ENCODE peak calls at places on chromosomes 16 and 17, in nine cellular contexts. One of them, this sample, is unnamed.

GRCh38 chr17:81398855-81399451 is 3.7 kb downstream of the BAHCC1 start:
- DNase-seq in DND-41: peak; percentile 12
- DNase-seq in lower leg skin: no peak
- DNase-seq in AG09309: no peak
- DNase-seq in A549: no peak
- DNase-seq in thoracic aorta: no peak
- DNase-seq in HFFc6: no peak
- DNase-seq in progenitor cell of endocrine pancreas: no peak
- DNase-seq in body of pancreas: no peak
- DNase-seq in this sample: no peak

GRCh38 chr16:12252616-12253015 is 276.1 kb downstream of the SNX29 start:
- DNase-seq in HFFc6: no peak
- DNase-seq in thoracic aorta: no peak
- DNase-seq in body of pancreas: no peak
- DNase-seq in lower leg skin: no peak
- DNase-seq in AG09309: no peak
- DNase-seq in progenitor cell of endocrine pancreas: no peak
- DNase-seq in A549: no peak
- DNase-seq in DND-41: no peak
- DNase-seq in this sample: no peak

GRCh38 chr16:7772722-7773121 is 440.1 kb downstream of the RBFOX1 start:
- DNase-seq in progenitor cell of endocrine pancreas: no peak
- DNase-seq in A549: no peak
- DNase-seq in DND-41: no peak
- DNase-seq in body of pancreas: no peak
- DNase-seq in lower leg skin: no peak
- DNase-seq in thoracic aorta: no peak
- DNase-seq in HFFc6: no peak
- DNase-seq in AG09309: no peak
- DNase-seq in this sample: no peak

GRCh38 chr17:82213251-82214011 is 789 bp upstream of the CCDC57 start:
- DNase-seq in AG09309: no peak
- DNase-seq in body of pancreas: peak; percentile 36
- DNase-seq in HFFc6: peak; percentile 80
- DNase-seq in A549: peak; percentile 97
- DNase-seq in DND-41: no peak
- DNase-seq in lower leg skin: no peak
- DNase-seq in progenitor cell of endocrine pancreas: no peak
- DNase-seq in thoracic aorta: no peak
- DNase-seq in this sample: peak; percentile 38

GRCh38 chr17:2798679-2799078 is 2.4 kb downstream of the RAP1GAP2 start:
- DNase-seq in body of pancreas: no peak
- DNase-seq in progenitor cell of endocrine pancreas: no peak
- DNase-seq in DND-41: no peak
- DNase-seq in thoracic aorta: no peak
- DNase-seq in lower leg skin: no peak
- DNase-seq in HFFc6: no peak
- DNase-seq in AG09309: no peak
- DNase-seq in A549: no peak
- DNase-seq in this sample: no peak

GRCh38 chr17:65723356-65723928 is 162.0 kb upstream of the AXIN2 start:
- DNase-seq in lower leg skin: no peak
- DNase-seq in body of pancreas: no peak
- DNase-seq in A549: no peak
- DNase-seq in AG09309: no peak
- DNase-seq in progenitor cell of endocrine pancreas: no peak
- DNase-seq in thoracic aorta: no peak
- DNase-seq in DND-41: no peak
- DNase-seq in HFFc6: peak; percentile 3
- DNase-seq in this sample: no peak

GRCh38 chr16:4373356-4373908 is 1.8 kb downstream of the VASN start:
- DNase-seq in progenitor cell of endocrine pancreas: no peak
- DNase-seq in A549: no peak
- DNase-seq in body of pancreas: no peak
- DNase-seq in HFFc6: no peak
- DNase-seq in AG09309: no peak
- DNase-seq in lower leg skin: no peak
- DNase-seq in thoracic aorta: no peak
- DNase-seq in DND-41: no peak
- DNase-seq in this sample: no peak

GRCh38 chr17:57940217-57940616 is 15.0 kb downstream of the CUEDC1 start:
- DNase-seq in A549: no peak
- DNase-seq in DND-41: no peak
- DNase-seq in body of pancreas: peak; percentile 48
- DNase-seq in progenitor cell of endocrine pancreas: no peak
- DNase-seq in thoracic aorta: no peak
- DNase-seq in HFFc6: no peak
- DNase-seq in lower leg skin: no peak
- DNase-seq in AG09309: no peak
- DNase-seq in this sample: no peak

GRCh38 chr17:68197997-68198930 is 49.6 kb upstream of the AMZ2 start:
- DNase-seq in A549: peak; percentile 24
- DNase-seq in progenitor cell of endocrine pancreas: no peak
- DNase-seq in DND-41: no peak
- DNase-seq in thoracic aorta: no peak
- DNase-seq in body of pancreas: no peak
- DNase-seq in lower leg skin: no peak
- DNase-seq in AG09309: no peak
- DNase-seq in HFFc6: no peak
- DNase-seq in this sample: no peak

GRCh38 chr16:23423496-23424049 is 29.4 kb downstream of the COG7 start:
- DNase-seq in body of pancreas: peak; percentile 87
- DNase-seq in lower leg skin: peak; percentile 90
- DNase-seq in AG09309: peak; percentile 93
- DNase-seq in HFFc6: peak; percentile 95
- DNase-seq in progenitor cell of endocrine pancreas: no peak
- DNase-seq in thoracic aorta: peak; percentile 82
- DNase-seq in A549: peak; percentile 60
- DNase-seq in DND-41: no peak
- DNase-seq in this sample: no peak

GRCh38 chr16:56301391-56301850 is 110.1 kb downstream of the GNAO1 start:
- DNase-seq in lower leg skin: no peak
- DNase-seq in HFFc6: no peak
- DNase-seq in AG09309: peak; percentile 13
- DNase-seq in progenitor cell of endocrine pancreas: no peak
- DNase-seq in thoracic aorta: no peak
- DNase-seq in body of pancreas: no peak
- DNase-seq in DND-41: no peak
- DNase-seq in A549: no peak
- DNase-seq in this sample: no peak

GRCh38 chr17:21502301-21502700 is 126.1 kb downstream of the KCNJ12 start:
- DNase-seq in DND-41: no peak
- DNase-seq in A549: no peak
- DNase-seq in lower leg skin: no peak
- DNase-seq in progenitor cell of endocrine pancreas: no peak
- DNase-seq in HFFc6: no peak
- DNase-seq in body of pancreas: no peak
- DNase-seq in AG09309: no peak
- DNase-seq in thoracic aorta: no peak
- DNase-seq in this sample: no peak

GRCh38 chr17:17645961-17646360 is 35.3 kb upstream of the RAI1 start:
- DNase-seq in thoracic aorta: no peak
- DNase-seq in progenitor cell of endocrine pancreas: no peak
- DNase-seq in A549: no peak
- DNase-seq in DND-41: no peak
- DNase-seq in AG09309: no peak
- DNase-seq in HFFc6: no peak
- DNase-seq in body of pancreas: no peak
- DNase-seq in lower leg skin: no peak
- DNase-seq in this sample: no peak

DNA sequence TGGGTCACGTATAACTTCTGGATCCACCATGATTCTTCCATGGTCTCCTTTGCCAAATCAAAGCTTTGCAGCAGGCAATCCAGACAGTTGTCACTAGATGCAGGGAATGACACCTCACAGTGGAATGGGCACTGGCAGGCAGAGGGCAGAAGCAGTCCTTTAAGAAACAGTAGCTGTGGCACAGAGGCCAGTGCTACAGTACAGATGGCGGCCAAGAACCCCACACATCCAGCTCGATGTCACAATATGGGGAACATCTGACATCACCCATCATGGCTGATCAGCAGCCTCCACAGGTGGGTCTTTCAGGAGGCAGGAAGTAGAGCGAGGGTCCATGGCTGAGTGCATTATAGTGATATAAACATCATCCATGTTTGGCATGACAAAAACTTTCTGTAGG is 18.8 kb upstream of the ERN1 start:
- DNase-seq in HFFc6: peak; percentile 12
- DNase-seq in DND-41: peak; percentile 19
- DNase-seq in lower leg skin: no peak
- DNase-seq in progenitor cell of endocrine pancreas: no peak
- DNase-seq in thoracic aorta: no peak
- DNase-seq in AG09309: no peak
- DNase-seq in body of pancreas: peak; percentile 42
- DNase-seq in A549: no peak
- DNase-seq in this sample: no peak
- TF ChIP-seq CTCF in HFFc6: no peak
- TF ChIP-seq CTCF in DND-41: peak; percentile 28
- TF ChIP-seq CTCF in lower leg skin: no peak
- TF ChIP-seq CTCF in progenitor cell of endocrine pancreas: no peak
- TF ChIP-seq CTCF in thoracic aorta: no peak
- TF ChIP-seq CTCF in AG09309: peak; percentile 13
- TF ChIP-seq CTCF in body of pancreas: no peak
- TF ChIP-seq CTCF in A549: no peak
- TF ChIP-seq CTCF in this sample: no peak

DNA sequence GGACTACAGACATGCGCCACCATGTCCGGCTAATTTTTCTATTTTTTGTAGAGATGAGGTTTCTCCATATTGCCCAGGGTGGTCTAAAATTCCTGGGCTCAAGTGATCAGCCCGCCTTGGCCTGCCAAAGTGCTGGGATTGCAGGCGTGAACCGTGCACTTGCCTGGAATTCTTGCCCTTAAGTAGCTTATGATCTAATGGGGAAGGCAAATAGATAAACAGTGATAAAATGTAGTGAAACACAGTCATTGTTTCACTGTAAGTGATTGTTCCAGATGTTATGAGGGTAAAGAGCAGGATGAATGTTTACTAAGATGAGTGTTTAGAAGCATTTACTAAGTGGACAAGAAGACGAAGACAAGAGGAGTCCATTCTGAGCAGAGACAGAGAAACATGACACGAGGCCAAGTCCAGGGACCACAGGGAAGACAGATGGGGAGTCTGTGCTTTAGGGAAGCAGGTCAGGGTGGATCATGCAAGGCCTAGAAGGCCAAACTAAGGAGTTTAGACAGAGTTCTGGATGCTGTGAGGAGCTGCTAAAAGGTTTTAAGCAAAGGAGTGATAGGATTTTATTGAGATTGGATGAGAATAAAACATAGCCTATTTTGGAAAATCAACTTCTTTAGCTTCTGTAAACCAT is 36.9 kb downstream of the YPEL2 start:
- DNase-seq in DND-41: no peak
- DNase-seq in thoracic aorta: no peak
- DNase-seq in body of pancreas: no peak
- DNase-seq in progenitor cell of endocrine pancreas: no peak
- DNase-seq in AG09309: no peak
- DNase-seq in A549: no peak
- DNase-seq in HFFc6: no peak
- DNase-seq in lower leg skin: no peak
- DNase-seq in this sample: no peak
- TF ChIP-seq CTCF in DND-41: no peak
- TF ChIP-seq CTCF in thoracic aorta: no peak
- TF ChIP-seq CTCF in body of pancreas: no peak
- TF ChIP-seq CTCF in progenitor cell of endocrine pancreas: no peak
- TF ChIP-seq CTCF in AG09309: no peak
- TF ChIP-seq CTCF in A549: no peak
- TF ChIP-seq CTCF in HFFc6: no peak
- TF ChIP-seq CTCF in lower leg skin: no peak
- TF ChIP-seq CTCF in this sample: no peak

GRCh38 chr17:55965051-55965450 is 188.2 kb upstream of the ANKFN1 start:
- DNase-seq in thoracic aorta: no peak
- DNase-seq in lower leg skin: no peak
- DNase-seq in HFFc6: no peak
- DNase-seq in AG09309: no peak
- DNase-seq in DND-41: no peak
- DNase-seq in body of pancreas: no peak
- DNase-seq in A549: no peak
- DNase-seq in progenitor cell of endocrine pancreas: no peak
- DNase-seq in this sample: no peak
- TF ChIP-seq CTCF in thoracic aorta: no peak
- TF ChIP-seq CTCF in lower leg skin: no peak
- TF ChIP-seq CTCF in HFFc6: no peak
- TF ChIP-seq CTCF in AG09309: no peak
- TF ChIP-seq CTCF in DND-41: peak; percentile 23
- TF ChIP-seq CTCF in body of pancreas: no peak
- TF ChIP-seq CTCF in A549: no peak
- TF ChIP-seq CTCF in progenitor cell of endocrine pancreas: no peak
- TF ChIP-seq CTCF in this sample: no peak

GRCh38 chr16:86575754-86576557 is 2.4 kb upstream of the FOXL1 start:
- DNase-seq in body of pancreas: peak; percentile 46
- DNase-seq in A549: peak; percentile 67
- DNase-seq in HFFc6: peak; percentile 95
- DNase-seq in DND-41: no peak
- DNase-seq in progenitor cell of endocrine pancreas: peak; percentile 79
- DNase-seq in AG09309: peak; percentile 84
- DNase-seq in lower leg skin: no peak
- DNase-seq in thoracic aorta: peak; percentile 79
- DNase-seq in this sample: no peak
- TF ChIP-seq CTCF in body of pancreas: peak; percentile 33
- TF ChIP-seq CTCF in A549: peak; percentile 46
- TF ChIP-seq CTCF in HFFc6: peak; percentile 88
- TF ChIP-seq CTCF in DND-41: no peak
- TF ChIP-seq CTCF in progenitor cell of endocrine pancreas: peak; percentile 69
- TF ChIP-seq CTCF in AG09309: peak; percentile 91
- TF ChIP-seq CTCF in lower leg skin: no peak
- TF ChIP-seq CTCF in thoracic aorta: peak; percentile 64
- TF ChIP-seq CTCF in this sample: no peak

GRCh38 chr16:52578829-52579193 is 31.9 kb upstream of the TOX3 start:
- DNase-seq in A549: no peak
- DNase-seq in thoracic aorta: no peak
- DNase-seq in body of pancreas: no peak
- DNase-seq in progenitor cell of endocrine pancreas: no peak
- DNase-seq in DND-41: no peak
- DNase-seq in HFFc6: no peak
- DNase-seq in lower leg skin: no peak
- DNase-seq in AG09309: no peak
- DNase-seq in this sample: no peak

GRCh38 chr16:52584354-52584840 is 37.5 kb upstream of the TOX3 start:
- DNase-seq in progenitor cell of endocrine pancreas: no peak
- DNase-seq in HFFc6: no peak
- DNase-seq in DND-41: no peak
- DNase-seq in body of pancreas: no peak
- DNase-seq in A549: no peak
- DNase-seq in thoracic aorta: no peak
- DNase-seq in lower leg skin: no peak
- DNase-seq in AG09309: no peak
- DNase-seq in this sample: no peak

GRCh38 chr16:52578007-52578828 is 31.3 kb upstream of the TOX3 start:
- DNase-seq in body of pancreas: peak; percentile 35
- DNase-seq in DND-41: no peak
- DNase-seq in A549: no peak
- DNase-seq in progenitor cell of endocrine pancreas: no peak
- DNase-seq in HFFc6: no peak
- DNase-seq in lower leg skin: no peak
- DNase-seq in AG09309: no peak
- DNase-seq in thoracic aorta: no peak
- DNase-seq in this sample: no peak

GRCh38 chr16:52580488-52580887 is 33.5 kb upstream of the TOX3 start:
- DNase-seq in body of pancreas: no peak
- DNase-seq in A549: no peak
- DNase-seq in AG09309: no peak
- DNase-seq in lower leg skin: no peak
- DNase-seq in HFFc6: no peak
- DNase-seq in progenitor cell of endocrine pancreas: no peak
- DNase-seq in DND-41: no peak
- DNase-seq in thoracic aorta: no peak
- DNase-seq in this sample: no peak

GRCh38 chr16:52581530-52581929 is 34.6 kb upstream of the TOX3 start:
- DNase-seq in A549: no peak
- DNase-seq in progenitor cell of endocrine pancreas: no peak
- DNase-seq in body of pancreas: peak; percentile 30
- DNase-seq in thoracic aorta: no peak
- DNase-seq in AG09309: no peak
- DNase-seq in lower leg skin: no peak
- DNase-seq in DND-41: no peak
- DNase-seq in HFFc6: no peak
- DNase-seq in this sample: no peak
- TF ChIP-seq CTCF in A549: no peak
- TF ChIP-seq CTCF in progenitor cell of endocrine pancreas: peak; percentile 27
- TF ChIP-seq CTCF in body of pancreas: no peak
- TF ChIP-seq CTCF in thoracic aorta: no peak
- TF ChIP-seq CTCF in AG09309: peak; percentile 1
- TF ChIP-seq CTCF in lower leg skin: no peak
- TF ChIP-seq CTCF in DND-41: peak; percentile 21
- TF ChIP-seq CTCF in HFFc6: no peak
- TF ChIP-seq CTCF in this sample: no peak